ENCODE peak calls at places on chromosomes 11 and 22, in eight cellular contexts. One of them, this sample, is unnamed. For H3K4me1, the result is how much of the 10 kb centered on the place peaks cover.

GRCh38 chr11:81989093-81989492 is 744.6 kb downstream of the FAM181B start:
- DNase-seq in tibial artery: no peak
- DNase-seq in upper lobe of left lung: no peak
- DNase-seq in stomach: no peak
- DNase-seq in CD4-positive, alpha-beta memory T cell: no peak
- DNase-seq in heart left ventricle: no peak
- DNase-seq in body of pancreas: no peak
- DNase-seq in psoas muscle: no peak
- DNase-seq in this sample: no peak

GRCh38 chr11:32034149-32034548 is 56.7 kb upstream of the RCN1 start:
- DNase-seq in tibial artery: no peak
- DNase-seq in upper lobe of left lung: no peak
- DNase-seq in stomach: no peak
- DNase-seq in CD4-positive, alpha-beta memory T cell: no peak
- DNase-seq in heart left ventricle: no peak
- DNase-seq in body of pancreas: no peak
- DNase-seq in psoas muscle: no peak
- DNase-seq in this sample: no peak

GRCh38 chr11:121248496-121248895 is 44.1 kb upstream of the SC5D start:
- DNase-seq in tibial artery: no peak
- DNase-seq in upper lobe of left lung: no peak
- DNase-seq in stomach: no peak
- DNase-seq in CD4-positive, alpha-beta memory T cell: no peak
- DNase-seq in heart left ventricle: no peak
- DNase-seq in body of pancreas: no peak
- DNase-seq in psoas muscle: no peak
- DNase-seq in this sample: no peak

GRCh38 chr22:37232140-37232998 is 11.7 kb downstream of the RAC2 start:
- DNase-seq in tibial artery: no peak
- DNase-seq in upper lobe of left lung: no peak
- DNase-seq in stomach: no peak
- DNase-seq in CD4-positive, alpha-beta memory T cell: no peak
- DNase-seq in heart left ventricle: no peak
- DNase-seq in body of pancreas: no peak
- DNase-seq in psoas muscle: peak
- DNase-seq in this sample: peak

GRCh38 chr22:49014227-49015201 is 813.2 kb downstream of the BRD1 start:
- DNase-seq in tibial artery: peak
- DNase-seq in upper lobe of left lung: peak
- DNase-seq in stomach: peak
- DNase-seq in CD4-positive, alpha-beta memory T cell: no peak
- DNase-seq in heart left ventricle: no peak
- DNase-seq in body of pancreas: no peak
- DNase-seq in psoas muscle: no peak
- DNase-seq in this sample: no peak

GRCh38 chr11:105152556-105152955 is 13.0 kb upstream of the CARD18 start:
- DNase-seq in tibial artery: no peak
- DNase-seq in upper lobe of left lung: no peak
- DNase-seq in stomach: no peak
- DNase-seq in CD4-positive, alpha-beta memory T cell: no peak
- DNase-seq in heart left ventricle: no peak
- DNase-seq in body of pancreas: no peak
- DNase-seq in psoas muscle: no peak
- DNase-seq in this sample: no peak

GRCh38 chr11:101133190-101133589 is 3.6 kb upstream of the PGR start:
- DNase-seq in tibial artery: no peak
- DNase-seq in upper lobe of left lung: no peak
- DNase-seq in stomach: no peak
- DNase-seq in CD4-positive, alpha-beta memory T cell: no peak
- DNase-seq in heart left ventricle: no peak
- DNase-seq in body of pancreas: no peak
- DNase-seq in psoas muscle: no peak
- DNase-seq in this sample: no peak

GRCh38 chr11:23555085-23555484 is 694.8 kb upstream of the CCDC179 start:
- DNase-seq in tibial artery: no peak
- DNase-seq in upper lobe of left lung: no peak
- DNase-seq in stomach: no peak
- DNase-seq in CD4-positive, alpha-beta memory T cell: no peak
- DNase-seq in heart left ventricle: no peak
- DNase-seq in body of pancreas: no peak
- DNase-seq in psoas muscle: no peak
- DNase-seq in this sample: no peak

GRCh38 chr11:65216830-65217229 is 35.1 kb downstream of the CAPN1 start:
- DNase-seq in tibial artery: no peak
- DNase-seq in upper lobe of left lung: no peak
- DNase-seq in stomach: no peak
- DNase-seq in CD4-positive, alpha-beta memory T cell: no peak
- DNase-seq in heart left ventricle: no peak
- DNase-seq in body of pancreas: no peak
- DNase-seq in psoas muscle: no peak
- DNase-seq in this sample: no peak

DNA sequence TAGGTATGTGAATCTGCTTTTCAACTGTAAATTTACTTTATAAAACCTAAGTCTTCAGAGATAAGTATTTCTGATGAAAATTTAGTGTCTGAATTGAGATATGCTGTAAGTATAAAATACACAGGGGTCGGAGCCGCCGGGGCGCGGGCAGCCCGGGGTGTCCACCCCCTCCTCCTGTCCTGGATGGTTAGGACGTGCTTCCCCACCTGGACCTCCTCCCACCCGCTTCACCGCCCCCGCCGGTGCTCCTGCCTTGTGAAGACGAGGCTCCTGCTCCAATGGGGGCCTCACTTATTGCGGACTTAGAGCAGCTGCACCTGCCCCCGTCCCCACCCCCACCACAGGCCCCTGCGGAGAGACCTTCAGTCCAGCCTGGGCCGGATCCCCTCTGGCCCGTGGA is 21.3 kb upstream of the PHF21A start:
- DNase-seq in tibial artery: no peak
- DNase-seq in upper lobe of left lung: peak
- DNase-seq in stomach: no peak
- DNase-seq in CD4-positive, alpha-beta memory T cell: no peak
- DNase-seq in heart left ventricle: no peak
- DNase-seq in body of pancreas: no peak
- DNase-seq in psoas muscle: no peak
- DNase-seq in this sample: no peak
- H3K27ac ChIP-seq in tibial artery: no peak
- H3K27ac ChIP-seq in upper lobe of left lung: no peak
- H3K27ac ChIP-seq in stomach: no peak
- H3K27ac ChIP-seq in CD4-positive, alpha-beta memory T cell: no peak
- H3K27ac ChIP-seq in heart left ventricle: no peak
- H3K27ac ChIP-seq in body of pancreas: no peak
- H3K27ac ChIP-seq in psoas muscle: no peak
- H3K27ac ChIP-seq in this sample: no peak

GRCh38 chr11:112289588-112290461 is 29.2 kb upstream of the PLET1 start:
- DNase-seq in tibial artery: peak
- DNase-seq in upper lobe of left lung: peak
- DNase-seq in stomach: peak
- DNase-seq in CD4-positive, alpha-beta memory T cell: peak
- DNase-seq in heart left ventricle: peak
- DNase-seq in body of pancreas: peak
- DNase-seq in psoas muscle: peak
- DNase-seq in this sample: peak
- H3K4me3 ChIP-seq in tibial artery: peak
- H3K4me3 ChIP-seq in upper lobe of left lung: peak
- H3K4me3 ChIP-seq in stomach: peak
- H3K4me3 ChIP-seq in CD4-positive, alpha-beta memory T cell: no peak
- H3K4me3 ChIP-seq in heart left ventricle: peak
- H3K4me3 ChIP-seq in body of pancreas: peak
- H3K4me3 ChIP-seq in psoas muscle: peak
- H3K4me3 ChIP-seq in this sample: peak

DNA sequence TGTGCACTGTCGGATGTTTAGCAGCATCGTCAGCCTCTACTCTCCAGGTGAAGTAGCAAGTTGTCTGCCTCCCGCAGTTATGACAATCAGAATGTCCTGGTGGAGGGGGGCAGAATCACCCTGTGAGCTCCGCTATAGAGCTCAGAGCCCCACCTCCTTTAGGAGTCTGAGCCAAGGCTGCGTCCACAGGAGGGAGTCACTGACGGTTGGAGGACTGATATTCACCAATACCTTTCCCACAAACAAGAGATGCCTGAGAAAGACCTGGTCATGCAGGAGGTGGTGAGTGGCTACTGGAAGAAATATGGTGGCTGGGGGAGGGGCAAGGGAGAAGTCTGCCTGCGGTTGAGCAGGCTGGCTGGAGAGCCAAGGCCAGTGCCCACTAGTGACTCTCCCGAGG is 41.7 kb upstream of the ADA2 start:
- DNase-seq in tibial artery: no peak
- DNase-seq in upper lobe of left lung: no peak
- DNase-seq in stomach: no peak
- DNase-seq in CD4-positive, alpha-beta memory T cell: no peak
- DNase-seq in heart left ventricle: no peak
- DNase-seq in body of pancreas: peak
- DNase-seq in psoas muscle: no peak
- DNase-seq in this sample: no peak
- H3K4me1 ChIP-seq in tibial artery: under half
- H3K4me1 ChIP-seq in upper lobe of left lung: under half
- H3K4me1 ChIP-seq in stomach: under half
- H3K4me1 ChIP-seq in CD4-positive, alpha-beta memory T cell: under half
- H3K4me1 ChIP-seq in heart left ventricle: under half
- H3K4me1 ChIP-seq in body of pancreas: half or more
- H3K4me1 ChIP-seq in psoas muscle: under half
- H3K4me1 ChIP-seq in this sample: under half

GRCh38 chr11:44761546-44761961 is 34.8 kb downstream of the TSPAN18 start:
- DNase-seq in tibial artery: no peak
- DNase-seq in upper lobe of left lung: no peak
- DNase-seq in stomach: no peak
- DNase-seq in CD4-positive, alpha-beta memory T cell: no peak
- DNase-seq in heart left ventricle: no peak
- DNase-seq in body of pancreas: no peak
- DNase-seq in psoas muscle: no peak
- DNase-seq in this sample: no peak

GRCh38 chr11:44760917-44761545 is 34.3 kb downstream of the TSPAN18 start:
- DNase-seq in tibial artery: peak
- DNase-seq in upper lobe of left lung: no peak
- DNase-seq in stomach: peak
- DNase-seq in CD4-positive, alpha-beta memory T cell: no peak
- DNase-seq in heart left ventricle: peak
- DNase-seq in body of pancreas: no peak
- DNase-seq in psoas muscle: no peak
- DNase-seq in this sample: no peak

GRCh38 chr11:44759743-44760476 is 33.1 kb downstream of the TSPAN18 start:
- DNase-seq in tibial artery: no peak
- DNase-seq in upper lobe of left lung: no peak
- DNase-seq in stomach: no peak
- DNase-seq in CD4-positive, alpha-beta memory T cell: no peak
- DNase-seq in heart left ventricle: no peak
- DNase-seq in body of pancreas: no peak
- DNase-seq in psoas muscle: no peak
- DNase-seq in this sample: no peak

GRCh38 chr11:44760477-44760872 is 33.7 kb downstream of the TSPAN18 start:
- DNase-seq in tibial artery: no peak
- DNase-seq in upper lobe of left lung: no peak
- DNase-seq in stomach: no peak
- DNase-seq in CD4-positive, alpha-beta memory T cell: no peak
- DNase-seq in heart left ventricle: no peak
- DNase-seq in body of pancreas: no peak
- DNase-seq in psoas muscle: no peak
- DNase-seq in this sample: no peak

DNA sequence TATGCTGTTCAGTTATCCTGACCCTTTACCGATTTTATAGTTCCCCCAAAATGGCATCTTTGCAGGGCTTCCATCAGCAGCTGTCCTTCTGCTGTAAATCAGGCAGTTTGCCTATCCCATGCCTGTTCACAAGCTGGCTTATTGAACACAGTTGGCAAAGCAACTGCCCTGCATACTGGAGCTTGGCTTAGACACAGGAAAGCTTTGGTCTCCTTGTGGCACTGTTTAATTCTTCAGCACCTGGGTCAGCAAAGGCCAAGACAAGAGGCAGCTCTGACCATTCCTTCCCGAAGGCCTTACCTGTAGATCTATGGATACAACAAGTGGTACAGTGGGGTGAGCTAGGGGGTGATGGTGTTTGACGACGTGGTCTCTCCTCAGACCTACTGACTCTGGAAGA is 32.2 kb downstream of the TSPAN18 start:
- DNase-seq in tibial artery: no peak
- DNase-seq in upper lobe of left lung: no peak
- DNase-seq in stomach: no peak
- DNase-seq in CD4-positive, alpha-beta memory T cell: no peak
- DNase-seq in heart left ventricle: no peak
- DNase-seq in body of pancreas: no peak
- DNase-seq in psoas muscle: no peak
- DNase-seq in this sample: no peak
- H3K27ac ChIP-seq in tibial artery: no peak
- H3K27ac ChIP-seq in upper lobe of left lung: no peak
- H3K27ac ChIP-seq in stomach: peak
- H3K27ac ChIP-seq in CD4-positive, alpha-beta memory T cell: no peak
- H3K27ac ChIP-seq in heart left ventricle: no peak
- H3K27ac ChIP-seq in body of pancreas: no peak
- H3K27ac ChIP-seq in psoas muscle: no peak
- H3K27ac ChIP-seq in this sample: no peak

GRCh38 chr11:46296520-46297448 is 19.3 kb downstream of the CREB3L1 start:
- DNase-seq in tibial artery: no peak
- DNase-seq in upper lobe of left lung: peak
- DNase-seq in stomach: no peak
- DNase-seq in CD4-positive, alpha-beta memory T cell: no peak
- DNase-seq in heart left ventricle: peak
- DNase-seq in body of pancreas: peak
- DNase-seq in psoas muscle: peak
- DNase-seq in this sample: no peak
- H3K4me3 ChIP-seq in tibial artery: peak
- H3K4me3 ChIP-seq in upper lobe of left lung: peak
- H3K4me3 ChIP-seq in stomach: no peak
- H3K4me3 ChIP-seq in CD4-positive, alpha-beta memory T cell: no peak
- H3K4me3 ChIP-seq in heart left ventricle: peak
- H3K4me3 ChIP-seq in body of pancreas: no peak
- H3K4me3 ChIP-seq in psoas muscle: peak
- H3K4me3 ChIP-seq in this sample: no peak

GRCh38 chr11:62546937-62547625 is 475 bp upstream of the AHNAK start:
- DNase-seq in tibial artery: no peak
- DNase-seq in upper lobe of left lung: peak
- DNase-seq in stomach: no peak
- DNase-seq in CD4-positive, alpha-beta memory T cell: no peak
- DNase-seq in heart left ventricle: peak
- DNase-seq in body of pancreas: no peak
- DNase-seq in psoas muscle: no peak
- DNase-seq in this sample: no peak
- H3K4me1 ChIP-seq in tibial artery: under half
- H3K4me1 ChIP-seq in upper lobe of left lung: half or more
- H3K4me1 ChIP-seq in stomach: half or more
- H3K4me1 ChIP-seq in CD4-positive, alpha-beta memory T cell: half or more
- H3K4me1 ChIP-seq in heart left ventricle: half or more
- H3K4me1 ChIP-seq in body of pancreas: half or more
- H3K4me1 ChIP-seq in psoas muscle: half or more
- H3K4me1 ChIP-seq in this sample: half or more

This sample was measured in CD8-positive, alpha-beta memory T cell.